ENCODE peak calls at places on chromosomes 11 and 22, in six cellular contexts. Y is IMR-90, P is HFF-Myc, X is GM12878, Z is HFFc6, F is A549. C is an unnamed sample.

GRCh38 chr11:119814766-119815165 is 85.8 kb upstream of the NECTIN1 start:
- DNase-seq in Y (no peak), P (no peak), X (no peak), F (no peak), Z (no peak), C (no peak)

GRCh38 chr11:120137187-120137610 is 714 bp downstream of the TRIM29 start:
- DNase-seq in F (no peak), P (no peak), Y (no peak), X (no peak), Z (no peak), C (no peak)

GRCh38 chr11:123145220-123145619 is 49.8 kb downstream of the CLMP start:
- DNase-seq in Z (peak; percentile 77), P (peak; percentile 65), X (no peak), F (peak; percentile 94), Y (peak; percentile 87), C (no peak)

GRCh38 chr11:75868990-75869389 is 54.0 kb downstream of the UVRAG start:
- DNase-seq in X (no peak), Y (no peak), Z (no peak), P (no peak), F (no peak), C (no peak)

GRCh38 chr11:27558401-27558800 is 51.8 kb upstream of the LIN7C start:
- DNase-seq in F (no peak), Z (no peak), X (no peak), Y (peak; percentile 32), P (no peak), C (no peak)

GRCh38 chr22:41030891-41031290 is 61.5 kb upstream of the EP300 start:
- DNase-seq in X (no peak), Y (peak; percentile 63), Z (no peak), P (no peak), F (no peak), C (no peak)

GRCh38 chr22:23750744-23751440 is at the start of gene ZNF70:
- DNase-seq in Z (peak; percentile 37), X (no peak), P (no peak), F (peak; percentile 59), Y (peak; percentile 74), C (peak; percentile 30)

GRCh38 chr22:31206896-31207687 is 5.0 kb upstream of the LIMK2 start:
- DNase-seq in X (no peak), P (no peak), F (no peak), Y (no peak), Z (no peak), C (no peak)

GRCh38 chr22:45597460-45598192 is 74.0 kb upstream of the ATXN10 start:
- DNase-seq in Z (no peak), P (no peak), F (no peak), X (no peak), Y (no peak), C (no peak)

GRCh38 chr22:46908641-46909107 is 146.2 kb downstream of the TBC1D22A start:
- DNase-seq in Z (no peak), Y (no peak), P (no peak), X (no peak), F (no peak), C (no peak)

GRCh38 chr11:100445231-100445735 is 241.8 kb upstream of the ARHGAP42 start:
- DNase-seq in Y (no peak), X (no peak), P (no peak), Z (no peak), F (no peak), C (no peak)

GRCh38 chr11:62034045-62034355 is 66.6 kb upstream of the FTH1 start:
- DNase-seq in X (no peak), Z (no peak), P (no peak), Y (no peak), F (no peak), C (no peak)

GRCh38 chr11:86676533-86677154 is 4.2 kb upstream of the ME3 start:
- DNase-seq in Y (no peak), X (no peak), F (no peak), P (no peak), Z (no peak), C (no peak)

GRCh38 chr11:34614334-34615113 is 6.4 kb upstream of the EHF start:
- DNase-seq in Y (peak; percentile 35), P (no peak), F (no peak), Z (no peak), X (no peak), C (peak; percentile 30)

GRCh38 chr11:112394304-112394703 is 133.6 kb upstream of the PLET1 start:
- DNase-seq in Z (no peak), Y (no peak), P (no peak), X (no peak), F (no peak), C (no peak)

GRCh38 chr11:1031121-1031899 is 5.2 kb downstream of the MUC6 start:
- DNase-seq in X (no peak), F (no peak), Z (no peak), Y (no peak), P (no peak), C (no peak)

GRCh38 chr22:30717331-30717921 is 22.8 kb downstream of the OSBP2 start:
- DNase-seq in P (peak; percentile 71), Y (peak; percentile 90), F (peak; percentile 3), X (no peak), Z (peak; percentile 78), C (peak; percentile 24)

GRCh38 chr11:101470881-101471535 is 112.8 kb downstream of the TRPC6 start:
- DNase-seq in X (no peak), F (no peak), P (no peak), Y (peak; percentile 75), Z (no peak), C (peak; percentile 42)

GRCh38 chr11:108224366-108224765 is 1.5 kb downstream of the ATM start:
- DNase-seq in X (no peak), F (no peak), Y (no peak), P (no peak), Z (no peak), C (no peak)

GRCh38 chr11:30852091-30852490 is 265.9 kb upstream of the MPPED2 start:
- DNase-seq in F (no peak), Z (no peak), X (no peak), P (no peak), Y (no peak), C (no peak)

GRCh38 chr11:37511425-37511933 is 913.4 kb upstream of the RAG2 start:
- DNase-seq in P (no peak), X (no peak), F (no peak), Y (peak; percentile 63), Z (peak; percentile 83), C (no peak)

GRCh38 chr11:121754603-121755002 is 301.8 kb upstream of the SORL1-AS1 start:
- DNase-seq in F (no peak), Z (no peak), Y (peak; percentile 14), P (no peak), X (no peak), C (no peak)

GRCh38 chr22:43811777-43812148 is 342 bp downstream of the EFCAB6 start:
- DNase-seq in Y (peak; percentile 61), X (no peak), Z (no peak), F (peak; percentile 10), P (no peak), C (no peak)

GRCh38 chr11:125132071-125132470 is 20.6 kb upstream of the TMEM218 start:
- DNase-seq in X (no peak), Y (peak; percentile 55), Z (no peak), F (no peak), P (no peak), C (no peak)

GRCh38 chr11:65493367-65494176 is 5.3 kb upstream of the MALAT1 start:
- DNase-seq in F (peak; percentile 61), Y (peak; percentile 97), P (no peak), X (no peak), Z (peak; percentile 99), C (no peak)

GRCh38 chr22:25067851-25068421 is 115.4 kb downstream of the KIAA1671 start:
- DNase-seq in Y (no peak), P (no peak), F (no peak), Z (no peak), X (no peak), C (no peak)

GRCh38 chr22:41974691-41975290 is 5.5 kb downstream of the SEPTIN3 start:
- DNase-seq in Y (no peak), Z (no peak), P (no peak), X (no peak), F (no peak), C (no peak)

GRCh38 chr11:91100432-91100831 is 877.6 kb upstream of the CHORDC1 start:
- DNase-seq in F (no peak), P (no peak), Z (no peak), Y (peak; percentile 55), X (no peak), C (no peak)

GRCh38 chr11:33558097-33558496 is 142.5 kb downstream of the C11orf91 start:
- DNase-seq in P (no peak), Z (no peak), F (no peak), X (no peak), Y (no peak), C (no peak)

GRCh38 chr11:132942611-132943324 is 589.5 kb downstream of the OPCML start:
- DNase-seq in Z (no peak), F (no peak), X (no peak), P (no peak), Y (no peak), C (no peak)
- TF ChIP-seq CTCF in Z (peak; percentile 29), F (no peak), X (no peak), P (no peak), Y (no peak), C (peak; percentile 5)

GRCh38 chr22:49046546-49047305 is 780.9 kb downstream of the BRD1 start:
- DNase-seq in P (no peak), Z (no peak), F (peak; percentile 50), X (no peak), Y (no peak), C (no peak)
- TF ChIP-seq CTCF in P (no peak), Z (no peak), F (peak; percentile 42), X (no peak), Y (no peak), C (no peak)

DNA sequence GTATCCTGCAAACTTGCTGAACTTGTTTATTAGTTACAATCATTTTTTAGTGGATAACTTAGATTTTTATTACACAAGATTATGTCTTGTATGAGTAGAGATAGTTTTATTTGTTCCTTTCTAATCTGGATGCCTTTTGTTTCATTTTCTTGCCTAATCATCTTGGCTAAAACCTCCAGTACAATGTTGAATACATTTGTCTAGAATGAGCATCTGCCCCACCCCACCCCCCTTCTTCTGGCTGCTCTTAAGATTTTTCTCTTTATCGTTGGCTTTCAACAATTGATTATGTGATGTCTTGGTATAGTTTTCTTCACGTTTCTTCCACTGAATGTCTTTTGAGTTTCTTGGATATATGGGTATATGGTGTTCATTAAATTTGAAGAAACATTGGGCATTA is 37.3 kb upstream of the TUB start:
- DNase-seq in F (no peak), X (no peak), P (no peak), Y (no peak), Z (no peak), C (no peak)
- TF ChIP-seq CTCF in F (no peak), X (no peak), P (no peak), Y (no peak), Z (no peak), C (no peak)

GRCh38 chr11:133966924-133967598 is 10.3 kb upstream of the IGSF9B start:
- DNase-seq in X (no peak), Z (no peak), Y (no peak), P (no peak), F (peak; percentile 28), C (no peak)
- TF ChIP-seq CTCF in X (peak; percentile 34), Z (peak; percentile 25), Y (peak; percentile 23), P (peak; percentile 39), F (no peak), C (peak; percentile 16)

GRCh38 chr11:129696309-129696989 is 119.2 kb upstream of the TMEM45B start:
- DNase-seq in F (no peak), P (no peak), Y (no peak), Z (no peak), X (no peak), C (no peak)
- TF ChIP-seq CTCF in F (no peak), P (no peak), Y (no peak), Z (no peak), X (no peak), C (no peak)

GRCh38 chr11:11155962-11156815 is 196.9 kb downstream of the CSNK2A3 start:
- DNase-seq in X (no peak), Y (no peak), Z (no peak), P (no peak), F (peak; percentile 32), C (no peak)
- TF ChIP-seq CTCF in X (peak; percentile 36), Y (peak; percentile 38), Z (peak; percentile 81), P (peak; percentile 77), F (no peak), C (peak; percentile 45)

C was measured in AG04450.